ENCODE peak calls at places on chromosome 21, in five cellular contexts. X is left lobe of liver; A is activated CD4-positive, alpha-beta T cell treated with anti-CD3 and anti-CD28 coated beads for 4 hours; J is stimulated activated CD4-positive, alpha-beta T cell treated with anti-CD3 and anti-CD28 coated beads, Interleukin-4, amount 100 ng/mL, for 4 hours; W is NCI-H446 treated with DMSO at 0.1 percent for 48 hours. E is an unnamed sample.

GRCh38 chr21:44702973-44703730 is 6.2 kb downstream of the KRTAP10-12 start:
- DNase-seq in A (no peak), W (no peak), J (no peak), X (no peak), E (peak)

GRCh38 chr21:19218163-19218562 is 814.6 kb upstream of the TMPRSS15 start:
- DNase-seq in W (no peak), J (no peak), A (no peak), X (no peak), E (no peak)

GRCh38 chr21:42571391-42572150 is 57.9 kb downstream of the SLC37A1 start:
- DNase-seq in A (no peak), W (no peak), J (no peak), X (peak), E (peak)

GRCh38 chr21:37509802-37510393 is 143.3 kb downstream of the DYRK1A start:
- DNase-seq in W (no peak), J (no peak), X (no peak), A (no peak), E (no peak)

GRCh38 chr21:41765393-41765950 is 1.4 kb downstream of the RIPK4 start:
- DNase-seq in X (no peak), J (no peak), W (no peak), A (no peak), E (peak)

GRCh38 chr21:26965567-26966359 is 1.1 kb downstream of the ADAMTS5 start:
- DNase-seq in X (peak), A (no peak), W (no peak), J (no peak), E (peak)

GRCh38 chr21:23316190-23316589 is 2291.1 kb downstream of the MRPL39 start:
- DNase-seq in X (no peak), A (no peak), J (no peak), W (no peak), E (no peak)

GRCh38 chr21:36704281-36704957 is 5.5 kb downstream of the SIM2 start:
- DNase-seq in W (no peak), X (no peak), J (no peak), A (no peak), E (no peak)

GRCh38 chr21:44263768-44264167 is 2.1 kb upstream of the DNMT3L start:
- DNase-seq in W (no peak), X (no peak), A (no peak), J (no peak), E (no peak)

GRCh38 chr21:18384771-18385170 is 18.8 kb downstream of the TMPRSS15 start:
- DNase-seq in W (peak), J (no peak), X (no peak), A (no peak), E (no peak)

GRCh38 chr21:42062543-42063022 is 8.5 kb upstream of the UMODL1 start:
- DNase-seq in W (no peak), J (peak), A (peak), X (no peak), E (peak)

GRCh38 chr21:43312011-43312410 is 114.9 kb downstream of the SIK1 start:
- DNase-seq in X (no peak), W (no peak), A (no peak), J (no peak), E (no peak)

GRCh38 chr21:31509108-31510017 is 150.1 kb upstream of the SOD1 start:
- DNase-seq in A (peak), J (peak), W (no peak), X (no peak), E (no peak)

GRCh38 chr21:37915941-37916794 is at the start of gene KCNJ6:
- DNase-seq in A (no peak), J (no peak), X (no peak), W (peak), E (no peak)

GRCh38 chr21:34775793-34776192 is 107.0 kb downstream of the CLIC6 start:
- DNase-seq in X (no peak), A (no peak), J (no peak), W (no peak), E (no peak)

GRCh38 chr21:41778974-41779600 is 12.2 kb upstream of the RIPK4 start:
- DNase-seq in W (no peak), J (no peak), A (no peak), X (no peak), E (no peak)

GRCh38 chr21:46634427-46634826 is 1.0 kb upstream of the PRMT2 start:
- DNase-seq in X (no peak), J (no peak), W (no peak), A (no peak), E (no peak)

GRCh38 chr21:44774972-44775371 is 26.6 kb downstream of the UBE2G2 start:
- DNase-seq in X (no peak), W (no peak), A (no peak), J (no peak), E (no peak)

GRCh38 chr21:37208056-37208705 is 59.0 kb downstream of the VPS26C start:
- DNase-seq in A (no peak), W (no peak), X (peak), J (peak), E (peak)

GRCh38 chr21:14076143-14076806 is 134.5 kb downstream of the LIPI start:
- DNase-seq in A (no peak), X (no peak), J (no peak), W (no peak), E (peak)

GRCh38 chr21:42527489-42528158 is 14.0 kb downstream of the SLC37A1 start:
- DNase-seq in A (peak), X (peak), J (peak), W (no peak), E (no peak)

GRCh38 chr21:44566403-44566802 is 7.1 kb upstream of the KRTAP10-4 start:
- DNase-seq in X (no peak), J (no peak), A (no peak), W (no peak), E (no peak)

GRCh38 chr21:36730291-36731281 is 31.7 kb downstream of the SIM2 start:
- DNase-seq in X (peak), A (no peak), W (no peak), J (no peak), E (peak)

GRCh38 chr21:44593598-44594405 is 1.5 kb upstream of the KRTAP10-6 start:
- DNase-seq in A (no peak), J (no peak), W (no peak), X (peak), E (peak)

GRCh38 chr21:43283136-43283924 is 114.5 kb downstream of the CRYAA start:
- DNase-seq in X (no peak), A (no peak), J (no peak), W (no peak), E (no peak)

GRCh38 chr21:28818663-28819278 is 173.9 kb downstream of the LTN1 start:
- DNase-seq in X (no peak), A (no peak), W (no peak), J (no peak), E (no peak)

GRCh38 chr21:37547615-37547975 is 181.0 kb downstream of the DYRK1A start:
- DNase-seq in J (no peak), A (no peak), X (no peak), W (no peak), E (no peak)

GRCh38 chr21:46660505-46660904 is 25.0 kb downstream of the PRMT2 start:
- DNase-seq in J (no peak), W (no peak), X (no peak), A (no peak), E (no peak)

GRCh38 chr21:28436286-28436932 is 556.3 kb downstream of the LTN1 start:
- DNase-seq in A (no peak), X (no peak), W (no peak), J (no peak), E (no peak)

GRCh38 chr21:45224189-45224938 is 63.3 kb downstream of the POFUT2 start:
- DNase-seq in J (peak), X (no peak), A (peak), W (no peak), E (no peak)